ENCODE peak calls at places on chromosomes 3 and 15, in four cellular contexts. W, X, R and U are unnamed samples. For H3K4me1, the result is how much of the 10 kb centered on the place peaks cover.

GRCh38 chr15:66704783-66705113 is 2.7 kb downstream of the SMAD6 start:
- DNase-seq in W (no peak), X (no peak), R (no peak), U (no peak)

GRCh38 chr15:90075420-90076289 is 26.6 kb downstream of the IDH2 start:
- DNase-seq in W (no peak), X (no peak), R (no peak), U (no peak)

GRCh38 chr3:78255403-78255802 is 1215.5 kb downstream of the ROBO2 start:
- DNase-seq in W (peak), X (no peak), R (no peak), U (peak)

GRCh38 chr3:144458283-144458682 is 486.7 kb downstream of the DIPK2A start:
- DNase-seq in W (no peak), X (no peak), R (no peak), U (no peak)

GRCh38 chr3:151974067-151974466 is 100.6 kb downstream of the SUCNR1 start:
- DNase-seq in W (peak), X (no peak), R (no peak), U (peak)

GRCh38 chr3:45593708-45594601 is 596 bp upstream of the LIMD1 start:
- DNase-seq in W (peak), X (peak), R (no peak), U (peak)

GRCh38 chr15:100596792-100597191 is 5.2 kb downstream of the LINS1 start:
- DNase-seq in W (no peak), X (peak), R (peak), U (no peak)

GRCh38 chr15:83659011-83659811 is 5.3 kb downstream of the ADAMTSL3 start:
- DNase-seq in W (no peak), X (no peak), R (no peak), U (no peak)

GRCh38 chr15:58562135-58562534 is 130.3 kb downstream of the LIPC start:
- DNase-seq in W (no peak), X (no peak), R (no peak), U (no peak)
- TF ChIP-seq FOS in W (no peak), X (no peak), R (no peak), U (no peak)

DNA sequence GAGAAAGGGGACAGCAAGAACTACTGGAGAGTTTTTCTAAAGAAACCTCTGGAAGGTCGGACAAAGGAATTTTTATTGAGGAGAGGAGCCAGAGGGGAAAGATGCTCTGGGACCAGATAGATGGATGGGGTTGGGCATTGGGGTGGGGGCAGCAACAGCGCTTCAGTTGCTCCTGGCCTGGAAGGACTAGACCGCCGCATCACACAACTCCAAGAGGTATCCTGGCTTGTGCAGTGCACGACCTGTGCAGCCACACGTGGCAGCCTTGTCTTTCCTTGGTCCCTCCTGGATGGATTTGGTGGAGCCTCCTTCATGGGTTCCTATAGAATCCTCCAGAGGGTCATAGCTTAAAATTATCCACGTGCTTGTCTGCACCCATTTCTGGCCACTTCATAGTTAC is 23.0 kb downstream of the MAGEF1 start:
- DNase-seq in W (no peak), X (no peak), R (no peak), U (no peak)
- H3K4me1 ChIP-seq in W (under half), X (under half), R (under half), U (under half)

DNA sequence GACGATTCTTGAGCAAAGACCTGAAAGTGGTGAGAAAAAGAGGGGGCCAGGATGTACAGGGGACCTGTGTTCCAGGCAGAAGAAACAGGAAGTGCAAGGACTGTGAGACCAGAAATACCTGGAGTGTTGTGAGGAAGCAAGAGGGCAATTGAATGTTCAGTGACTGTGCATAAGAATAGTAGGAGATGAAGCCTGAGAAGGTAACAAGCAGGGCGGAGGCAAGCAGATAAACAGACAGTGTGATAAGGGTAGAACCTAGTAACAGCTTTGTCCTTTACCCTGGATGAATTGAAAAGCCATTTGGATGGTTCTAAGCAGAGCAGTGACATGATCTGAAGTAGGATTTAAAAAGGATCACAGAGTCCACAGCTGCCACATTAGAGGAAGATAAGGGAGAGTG is 4.0 kb upstream of the PLOD2 start:
- DNase-seq in W (no peak), X (no peak), R (no peak), U (no peak)
- TF ChIP-seq FOS in W (no peak), X (no peak), R (no peak), U (no peak)

GRCh38 chr15:37059051-37059450 is 41.3 kb downstream of the MEIS2 start:
- DNase-seq in W (peak), X (no peak), R (no peak), U (peak)
- H3K4me1 ChIP-seq in W (under half), X (under half), R (under half), U (under half)

GRCh38 chr3:29138171-29138570 is 142.7 kb upstream of the RBMS3 start:
- DNase-seq in W (no peak), X (no peak), R (no peak), U (no peak)

GRCh38 chr3:29140706-29141105 is 140.2 kb upstream of the RBMS3 start:
- DNase-seq in W (peak), X (no peak), R (no peak), U (peak)

GRCh38 chr3:29141912-29142262 is 139.0 kb upstream of the RBMS3 start:
- DNase-seq in W (no peak), X (no peak), R (no peak), U (no peak)

GRCh38 chr3:29141197-29141911 is 139.5 kb upstream of the RBMS3 start:
- DNase-seq in W (peak), X (no peak), R (no peak), U (peak)

GRCh38 chr3:29137601-29138000 is 143.3 kb upstream of the RBMS3 start:
- DNase-seq in W (no peak), X (no peak), R (no peak), U (no peak)
- TF ChIP-seq FOS in W (no peak), X (no peak), R (no peak), U (no peak)

DNA sequence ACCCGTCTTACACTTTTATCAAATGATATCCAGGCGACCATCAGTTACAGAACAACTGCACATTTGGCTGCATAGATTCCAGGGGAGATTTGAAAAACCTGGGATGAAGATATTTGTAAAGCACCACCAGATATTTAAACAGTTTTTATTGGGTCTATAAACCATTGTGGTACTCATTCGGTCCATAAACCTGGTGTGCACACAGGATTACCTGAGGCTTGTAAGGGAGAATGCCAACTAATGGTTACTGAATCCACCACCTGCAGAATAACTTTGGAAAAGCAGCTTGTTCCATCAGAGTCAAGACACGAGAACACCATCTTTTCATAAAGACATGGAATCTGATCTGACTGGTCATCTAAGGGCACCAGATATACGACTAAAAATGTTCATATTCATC is 80.6 kb downstream of the P3H2 start:
- DNase-seq in W (no peak), X (no peak), R (no peak), U (no peak)
- H3K4me1 ChIP-seq in W (under half), X (under half), R (under half), U (under half)

GRCh38 chr3:135349254-135349948 is 554.3 kb downstream of the EPHB1 start:
- DNase-seq in W (no peak), X (no peak), R (no peak), U (no peak)
- TF ChIP-seq FOS in W (no peak), X (no peak), R (no peak), U (no peak)